ENCODE peak calls at places on chromosomes 5 and 9, in six cellular contexts. N is colonic mucosa, Q is memory B cell, X is HEK293T, A is progenitor cell of endocrine pancreas, J is neuronal stem cell. P is an unnamed sample.

GRCh38 chr9:92642599-92642998 is 27.3 kb downstream of the IPPK start:
- DNase-seq in X (no peak), Q (no peak), A (no peak), J (no peak), N (no peak), P (no peak)

GRCh38 chr5:173920024-173920753 is 32.0 kb downstream of the CPEB4 start:
- DNase-seq in X (no peak), A (no peak), Q (no peak), J (peak; percentile 31), N (no peak), P (no peak)

GRCh38 chr5:177349362-177349647 is 2.2 kb downstream of the LMAN2 start:
- DNase-seq in N (no peak), Q (no peak), X (no peak), A (no peak), J (no peak), P (no peak)

GRCh38 chr5:54556136-54556535 is 38.6 kb downstream of the SNX18 start:
- DNase-seq in J (no peak), N (no peak), X (no peak), Q (no peak), A (no peak), P (no peak)

GRCh38 chr5:151018846-151019245 is 1.5 kb upstream of the GPX3 start:
- DNase-seq in Q (no peak), A (no peak), J (no peak), N (no peak), X (no peak), P (no peak)

GRCh38 chr9:95128177-95128524 is 189.4 kb downstream of the FANCC start:
- DNase-seq in J (no peak), X (no peak), N (no peak), Q (no peak), A (no peak), P (no peak)

GRCh38 chr5:151708126-151708525 is 21.4 kb upstream of the SPARC start:
- DNase-seq in Q (no peak), X (no peak), A (no peak), N (peak; percentile 29), J (no peak), P (no peak)

GRCh38 chr5:177089146-177089545 is 2.4 kb downstream of the FGFR4 start:
- DNase-seq in N (no peak), J (no peak), X (no peak), Q (no peak), A (no peak), P (no peak)

GRCh38 chr5:17365756-17366155 is 132.3 kb upstream of the TAF11L2 start:
- DNase-seq in N (no peak), A (no peak), Q (no peak), X (no peak), J (peak; percentile 9), P (no peak)

GRCh38 chr9:122060481-122060880 is 32.6 kb downstream of the TTLL11 start:
- DNase-seq in X (no peak), N (no peak), J (no peak), Q (no peak), A (no peak), P (no peak)

GRCh38 chr5:132385321-132386105 is 16.0 kb downstream of the SLC22A5 start:
- DNase-seq in N (peak; percentile 72), X (peak; percentile 33), Q (peak; percentile 63), A (no peak), J (no peak), P (no peak)

GRCh38 chr5:50744761-50745160 is 78.3 kb downstream of the PARP8 start:
- DNase-seq in Q (no peak), J (no peak), A (no peak), X (no peak), N (no peak), P (no peak)

GRCh38 chr5:170112876-170113516 is 7.3 kb downstream of the FOXI1 start:
- DNase-seq in X (no peak), A (no peak), J (no peak), Q (no peak), N (no peak), P (peak; percentile 18)

GRCh38 chr5:55633574-55634203 is 78.4 kb downstream of the SLC38A9 start:
- DNase-seq in X (no peak), N (peak; percentile 50), A (no peak), Q (no peak), J (no peak), P (no peak)

GRCh38 chr5:137446611-137447010 is 52.5 kb downstream of the SPOCK1 start:
- DNase-seq in J (no peak), N (no peak), A (no peak), X (no peak), Q (no peak), P (no peak)

GRCh38 chr9:19371942-19372341 is 8.1 kb downstream of the RPS6 start:
- DNase-seq in A (no peak), J (no peak), Q (no peak), N (no peak), X (peak; percentile 35), P (no peak)

GRCh38 chr5:80071510-80072021 is 36.4 kb downstream of the THBS4 start:
- DNase-seq in J (no peak), X (no peak), A (no peak), Q (no peak), N (no peak), P (no peak)

GRCh38 chr9:86926130-86926529 is 21.2 kb downstream of the GAS1 start:
- DNase-seq in N (no peak), J (no peak), X (no peak), A (no peak), Q (no peak), P (no peak)

GRCh38 chr5:5403736-5404135 is 18.7 kb upstream of the ICE1 start:
- DNase-seq in A (no peak), Q (no peak), X (no peak), J (no peak), N (no peak), P (no peak)

GRCh38 chr5:168305281-168305680 is 13.8 kb downstream of the WWC1 start:
- DNase-seq in Q (no peak), N (no peak), J (no peak), A (no peak), X (no peak), P (no peak)

GRCh38 chr5:123819818-123820217 is 307.8 kb downstream of the CSNK1G3 start:
- DNase-seq in A (no peak), X (no peak), J (no peak), Q (no peak), N (no peak), P (no peak)

GRCh38 chr9:110578896-110579752 is at the start of gene SVEP1:
- DNase-seq in X (peak; percentile 50), Q (no peak), J (peak; percentile 42), N (no peak), A (peak; percentile 19), P (no peak)

GRCh38 chr5:151081426-151082273 is 816 bp upstream of the TNIP1 start:
- DNase-seq in A (no peak), Q (no peak), X (no peak), J (no peak), N (peak; percentile 79), P (no peak)

GRCh38 chr5:173324115-173325001 is 3.9 kb downstream of the STC2 start:
- DNase-seq in N (peak; percentile 83), J (no peak), A (no peak), X (no peak), Q (no peak), P (no peak)

GRCh38 chr5:122805481-122805880 is 30.6 kb downstream of the SNX2 start:
- DNase-seq in A (no peak), N (no peak), Q (no peak), X (no peak), J (no peak), P (no peak)

GRCh38 chr5:168592014-168592368 is 12.8 kb upstream of the PANK3 start:
- DNase-seq in A (no peak), J (no peak), N (no peak), X (no peak), Q (no peak), P (no peak)

GRCh38 chr9:124306098-124306735 is 48.5 kb downstream of the NEK6 start:
- DNase-seq in Q (no peak), N (no peak), J (no peak), X (no peak), A (no peak), P (no peak)

GRCh38 chr9:35790385-35791291 is 753 bp upstream of the NPR2 start:
- DNase-seq in A (peak; percentile 50), Q (peak; percentile 68), J (peak; percentile 71), X (peak; percentile 88), N (peak; percentile 76), P (peak; percentile 62)

GRCh38 chr9:34403554-34404380 is 27.1 kb upstream of the MYORG start:
- DNase-seq in X (peak; percentile 77), Q (peak; percentile 49), N (peak; percentile 73), J (peak; percentile 70), A (peak; percentile 65), P (peak; percentile 44)

GRCh38 chr9:124894741-124895170 is 32.8 kb downstream of the ARPC5L start:
- DNase-seq in X (peak; percentile 18), Q (peak; percentile 46), J (no peak), N (no peak), A (no peak), P (peak; percentile 44)

GRCh38 chr9:76371901-76372300 is 22.3 kb downstream of the RFK start:
- DNase-seq in N (no peak), J (no peak), Q (no peak), A (no peak), X (no peak), P (no peak)

GRCh38 chr9:114011313-114011712 is 66.8 kb downstream of the AMBP start:
- DNase-seq in X (no peak), A (peak; percentile 3), N (no peak), J (no peak), Q (no peak), P (no peak)

GRCh38 chr5:1009359-1010180 is 968 bp downstream of the NKD2 start:
- DNase-seq in X (no peak), Q (no peak), N (no peak), A (no peak), J (no peak), P (no peak)